ENCODE peak calls at places on chromosome 4, in six cellular contexts. F is Peyer's patch, T is suprapubic skin, J is body of pancreas, U is endothelial cell of umbilical vein, M is upper lobe of left lung. W is an unnamed sample.

GRCh38 chr4:152220201-152220666 is 315.7 kb downstream of the FBXW7 start:
- DNase-seq in J (no peak), M (no peak), U (no peak), T (no peak), F (no peak), W (no peak)

GRCh38 chr4:181646864-181647263 is 596.3 kb upstream of the TENM3 start:
- DNase-seq in U (no peak), F (no peak), T (no peak), J (no peak), M (no peak), W (no peak)

GRCh38 chr4:37609621-37610020 is 76.6 kb downstream of the RELL1 start:
- DNase-seq in T (no peak), U (no peak), J (no peak), M (no peak), F (no peak), W (no peak)

GRCh38 chr4:2237267-2237666 is 4.7 kb downstream of the HAUS3 start:
- DNase-seq in U (no peak), M (no peak), J (no peak), F (no peak), T (no peak), W (no peak)

GRCh38 chr4:128727658-128728057 is 81.8 kb upstream of the JADE1 start:
- DNase-seq in M (no peak), F (no peak), J (no peak), U (no peak), T (no peak), W (no peak)

GRCh38 chr4:14771504-14772175 is 230.6 kb upstream of the CPEB2 start:
- DNase-seq in F (no peak), T (no peak), U (no peak), J (no peak), M (no peak), W (no peak)

GRCh38 chr4:75950416-75950815 is 9.6 kb upstream of the NAAA start:
- DNase-seq in F (no peak), T (no peak), M (no peak), J (no peak), U (no peak), W (no peak)

GRCh38 chr4:159101983-159102622 is 776 bp upstream of the RAPGEF2 start:
- DNase-seq in J (no peak), U (no peak), M (no peak), F (no peak), T (no peak), W (no peak)

GRCh38 chr4:3218824-3219760 is 29.9 kb upstream of the MSANTD1 start:
- DNase-seq in F (peak; percentile 34), T (no peak), U (no peak), M (no peak), J (no peak), W (no peak)

GRCh38 chr4:3283916-3284315 is 8.9 kb upstream of the RGS12 start:
- DNase-seq in J (no peak), U (no peak), F (no peak), M (no peak), T (peak; percentile 67), W (no peak)

GRCh38 chr4:55079451-55080173 is 45.8 kb downstream of the KDR start:
- DNase-seq in M (no peak), F (no peak), U (peak; percentile 65), T (no peak), J (no peak), W (no peak)

GRCh38 chr4:102867278-102868152 is 1.3 kb upstream of the CISD2 start:
- DNase-seq in M (no peak), F (no peak), U (no peak), T (no peak), J (no peak), W (no peak)

GRCh38 chr4:77123403-77123802 is 33.6 kb upstream of the CCNG2 start:
- DNase-seq in F (no peak), U (no peak), M (no peak), T (no peak), J (no peak), W (no peak)

GRCh38 chr4:4857809-4858508 is 1.5 kb upstream of the MSX1 start:
- DNase-seq in F (no peak), U (no peak), M (no peak), T (no peak), J (no peak), W (no peak)
- H3K27me3 ChIP-seq in F (no peaks in the 10 kb centered on the region), U (peaks cover 64% of the 10 kb centered on the region), M (peaks cover 37% of the 10 kb centered on the region), T (peaks cover 100% of the 10 kb centered on the region), J (peaks cover 77% of the 10 kb centered on the region), W (peaks cover 72% of the 10 kb centered on the region)

GRCh38 chr4:140150636-140150885 is 3.4 kb downstream of the MAML3 start:
- DNase-seq in J (no peak), U (no peak), F (no peak), M (no peak), T (peak; percentile 92), W (peak; percentile 57)
- TF ChIP-seq POLR2A in J (peak; percentile 45), U (no peak), F (no peak), M (peak; percentile 24), T (no peak), W (no peak)

GRCh38 chr4:815464-816146 is 10.3 kb downstream of the CPLX1 start:
- DNase-seq in T (peak; percentile 11), U (no peak), F (peak; percentile 49), M (no peak), J (no peak), W (no peak)
- H3K27me3 ChIP-seq in T (peaks cover 91% of the 10 kb centered on the region), U (peaks cover 9% of the 10 kb centered on the region), F (no peaks in the 10 kb centered on the region), M (no peaks in the 10 kb centered on the region), J (no peaks in the 10 kb centered on the region), W (no peaks in the 10 kb centered on the region)

DNA sequence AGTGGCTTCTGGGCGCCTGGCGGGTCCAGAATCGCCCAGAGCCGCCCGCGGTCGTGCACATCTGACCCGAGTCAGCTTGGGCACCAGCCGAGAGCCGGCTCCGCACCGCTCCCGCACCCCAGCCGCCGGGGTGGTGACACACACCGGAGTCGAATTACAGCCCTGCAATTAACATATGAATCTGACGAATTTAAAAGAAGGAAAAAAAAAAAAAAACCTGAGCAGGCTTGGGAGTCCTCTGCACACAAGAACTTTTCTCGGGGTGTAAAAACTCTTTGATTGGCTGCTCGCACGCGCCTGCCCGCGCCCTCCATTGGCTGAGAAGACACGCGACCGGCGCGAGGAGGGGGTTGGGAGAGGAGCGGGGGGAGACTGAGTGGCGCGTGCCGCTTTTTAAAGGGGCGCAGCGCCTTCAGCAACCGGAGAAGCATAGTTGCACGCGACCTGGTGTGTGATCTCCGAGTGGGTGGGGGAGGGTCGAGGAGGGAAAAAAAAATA is at the start of gene ATOH1:
- DNase-seq in T (no peak), F (peak; percentile 84), U (no peak), J (peak; percentile 9), M (peak; percentile 84), W (no peak)
- TF ChIP-seq POLR2A in T (no peak), F (no peak), U (no peak), J (no peak), M (no peak), W (no peak)

DNA sequence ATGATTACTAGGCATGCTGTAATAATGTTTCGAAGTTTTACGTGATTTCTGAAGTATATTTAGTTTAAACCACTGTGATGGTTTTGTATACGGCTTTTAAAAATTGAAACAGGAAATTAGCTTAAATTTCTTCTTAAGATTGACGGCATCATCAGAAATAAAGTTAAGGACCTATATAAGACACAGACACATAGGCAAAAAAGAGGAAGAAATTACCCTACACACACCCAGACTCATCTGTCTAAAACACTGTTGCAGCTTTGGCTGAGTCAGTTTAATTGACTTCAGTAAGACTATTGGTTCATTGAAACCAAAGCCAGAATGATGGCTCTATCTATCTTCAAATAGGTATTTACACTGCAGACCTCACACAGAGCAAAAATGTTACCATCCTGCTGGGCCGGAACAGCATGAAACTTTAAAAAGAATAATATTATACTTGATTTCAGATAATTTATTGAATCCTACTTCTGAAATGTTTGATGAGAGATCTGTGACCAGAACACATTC is 4.4 kb downstream of the HHIP start:
- DNase-seq in U (peak; percentile 45), F (no peak), M (no peak), J (no peak), T (no peak), W (no peak)
- H3K27me3 ChIP-seq in U (no peaks in the 10 kb centered on the region), F (no peaks in the 10 kb centered on the region), M (no peaks in the 10 kb centered on the region), J (peaks cover 7% of the 10 kb centered on the region), T (peaks cover 58% of the 10 kb centered on the region), W (peaks cover 10% of the 10 kb centered on the region)